ENCODE peak calls at places on chromosomes 13 and 19, in ten cellular contexts. One of them, this sample, is unnamed.

GRCh38 chr19:32624410-32624809 is 43.4 kb downstream of the PDCD5 start:
- DNase-seq in mesendoderm: no peak
- DNase-seq in cardiac muscle cell: peak; percentile 56
- DNase-seq in PC-3: no peak
- DNase-seq in brain microvascular endothelial cell: no peak
- DNase-seq in substantia nigra: no peak
- DNase-seq in RWPE1: no peak
- DNase-seq in CD4-positive, alpha-beta T cell: no peak
- DNase-seq in left ventricle myocardium inferior: no peak
- DNase-seq in colonic mucosa: no peak
- DNase-seq in this sample: no peak

GRCh38 chr19:1592755-1593628 is at the start of gene MBD3:
- DNase-seq in mesendoderm: peak; percentile 94
- DNase-seq in cardiac muscle cell: peak; percentile 96
- DNase-seq in PC-3: peak; percentile 92
- DNase-seq in brain microvascular endothelial cell: peak; percentile 73
- DNase-seq in substantia nigra: peak; percentile 83
- DNase-seq in RWPE1: peak; percentile 95
- DNase-seq in CD4-positive, alpha-beta T cell: peak; percentile 72
- DNase-seq in left ventricle myocardium inferior: peak; percentile 93
- DNase-seq in colonic mucosa: peak; percentile 93
- DNase-seq in this sample: peak; percentile 79

GRCh38 chr13:22210134-22210930 is 539.5 kb downstream of the FGF9 start:
- DNase-seq in mesendoderm: peak; percentile 62
- DNase-seq in cardiac muscle cell: no peak
- DNase-seq in PC-3: no peak
- DNase-seq in brain microvascular endothelial cell: no peak
- DNase-seq in substantia nigra: no peak
- DNase-seq in RWPE1: no peak
- DNase-seq in CD4-positive, alpha-beta T cell: no peak
- DNase-seq in left ventricle myocardium inferior: no peak
- DNase-seq in colonic mucosa: no peak
- DNase-seq in this sample: no peak

GRCh38 chr13:27228131-27228530 is 23.2 kb upstream of the RPL21 start:
- DNase-seq in mesendoderm: no peak
- DNase-seq in cardiac muscle cell: no peak
- DNase-seq in PC-3: no peak
- DNase-seq in brain microvascular endothelial cell: no peak
- DNase-seq in substantia nigra: no peak
- DNase-seq in RWPE1: no peak
- DNase-seq in CD4-positive, alpha-beta T cell: no peak
- DNase-seq in left ventricle myocardium inferior: no peak
- DNase-seq in colonic mucosa: no peak
- DNase-seq in this sample: no peak

GRCh38 chr13:67238277-67238859 is 8.2 kb upstream of the PCDH9 start:
- DNase-seq in mesendoderm: peak; percentile 13
- DNase-seq in cardiac muscle cell: peak; percentile 55
- DNase-seq in PC-3: peak; percentile 63
- DNase-seq in brain microvascular endothelial cell: no peak
- DNase-seq in substantia nigra: no peak
- DNase-seq in RWPE1: peak; percentile 5
- DNase-seq in CD4-positive, alpha-beta T cell: no peak
- DNase-seq in left ventricle myocardium inferior: no peak
- DNase-seq in colonic mucosa: no peak
- DNase-seq in this sample: no peak

GRCh38 chr19:14516746-14517438 is 1.3 kb downstream of the DNAJB1 start:
- DNase-seq in mesendoderm: no peak
- DNase-seq in cardiac muscle cell: no peak
- DNase-seq in PC-3: no peak
- DNase-seq in brain microvascular endothelial cell: no peak
- DNase-seq in substantia nigra: peak; percentile 56
- DNase-seq in RWPE1: no peak
- DNase-seq in CD4-positive, alpha-beta T cell: no peak
- DNase-seq in left ventricle myocardium inferior: no peak
- DNase-seq in colonic mucosa: peak; percentile 63
- DNase-seq in this sample: no peak

GRCh38 chr19:58022283-58022660 is 11.6 kb upstream of the ZSCAN1 start:
- DNase-seq in mesendoderm: no peak
- DNase-seq in cardiac muscle cell: no peak
- DNase-seq in PC-3: no peak
- DNase-seq in brain microvascular endothelial cell: no peak
- DNase-seq in substantia nigra: no peak
- DNase-seq in RWPE1: no peak
- DNase-seq in CD4-positive, alpha-beta T cell: no peak
- DNase-seq in left ventricle myocardium inferior: no peak
- DNase-seq in colonic mucosa: no peak
- DNase-seq in this sample: no peak

GRCh38 chr19:19662866-19663291 is 597 bp downstream of the ATP13A1 start:
- DNase-seq in mesendoderm: peak; percentile 43
- DNase-seq in cardiac muscle cell: peak; percentile 12
- DNase-seq in PC-3: no peak
- DNase-seq in brain microvascular endothelial cell: no peak
- DNase-seq in substantia nigra: no peak
- DNase-seq in RWPE1: no peak
- DNase-seq in CD4-positive, alpha-beta T cell: no peak
- DNase-seq in left ventricle myocardium inferior: peak; percentile 34
- DNase-seq in colonic mucosa: peak; percentile 72
- DNase-seq in this sample: no peak

GRCh38 chr19:5073153-5073844 is 104.4 kb downstream of the KDM4B start:
- DNase-seq in mesendoderm: no peak
- DNase-seq in cardiac muscle cell: no peak
- DNase-seq in PC-3: no peak
- DNase-seq in brain microvascular endothelial cell: no peak
- DNase-seq in substantia nigra: no peak
- DNase-seq in RWPE1: no peak
- DNase-seq in CD4-positive, alpha-beta T cell: no peak
- DNase-seq in left ventricle myocardium inferior: no peak
- DNase-seq in colonic mucosa: no peak
- DNase-seq in this sample: no peak

GRCh38 chr13:49559006-49559405 is 26.4 kb downstream of the RCBTB1 start:
- DNase-seq in mesendoderm: no peak
- DNase-seq in cardiac muscle cell: no peak
- DNase-seq in PC-3: no peak
- DNase-seq in brain microvascular endothelial cell: no peak
- DNase-seq in substantia nigra: no peak
- DNase-seq in RWPE1: no peak
- DNase-seq in CD4-positive, alpha-beta T cell: no peak
- DNase-seq in left ventricle myocardium inferior: no peak
- DNase-seq in colonic mucosa: no peak
- DNase-seq in this sample: no peak

GRCh38 chr13:49441846-49442245 is 2.0 kb downstream of the CAB39L start:
- DNase-seq in mesendoderm: no peak
- DNase-seq in cardiac muscle cell: peak; percentile 21
- DNase-seq in PC-3: peak; percentile 63
- DNase-seq in brain microvascular endothelial cell: no peak
- DNase-seq in substantia nigra: no peak
- DNase-seq in RWPE1: no peak
- DNase-seq in CD4-positive, alpha-beta T cell: no peak
- DNase-seq in left ventricle myocardium inferior: no peak
- DNase-seq in colonic mucosa: no peak
- DNase-seq in this sample: no peak

GRCh38 chr19:11370744-11371143 is 3.7 kb upstream of the SWSAP1 start:
- DNase-seq in mesendoderm: no peak
- DNase-seq in cardiac muscle cell: no peak
- DNase-seq in PC-3: no peak
- DNase-seq in brain microvascular endothelial cell: no peak
- DNase-seq in substantia nigra: no peak
- DNase-seq in RWPE1: no peak
- DNase-seq in CD4-positive, alpha-beta T cell: no peak
- DNase-seq in left ventricle myocardium inferior: no peak
- DNase-seq in colonic mucosa: no peak
- DNase-seq in this sample: no peak

GRCh38 chr13:112899618-112900600 is 69.1 kb upstream of the MCF2L start:
- DNase-seq in mesendoderm: no peak
- DNase-seq in cardiac muscle cell: no peak
- DNase-seq in PC-3: no peak
- DNase-seq in brain microvascular endothelial cell: no peak
- DNase-seq in substantia nigra: no peak
- DNase-seq in RWPE1: no peak
- DNase-seq in CD4-positive, alpha-beta T cell: no peak
- DNase-seq in left ventricle myocardium inferior: peak; percentile 9
- DNase-seq in colonic mucosa: no peak
- DNase-seq in this sample: no peak

GRCh38 chr13:32047088-32047487 is 15.5 kb downstream of the FRY start:
- DNase-seq in mesendoderm: no peak
- DNase-seq in cardiac muscle cell: no peak
- DNase-seq in PC-3: no peak
- DNase-seq in brain microvascular endothelial cell: no peak
- DNase-seq in substantia nigra: no peak
- DNase-seq in RWPE1: no peak
- DNase-seq in CD4-positive, alpha-beta T cell: no peak
- DNase-seq in left ventricle myocardium inferior: no peak
- DNase-seq in colonic mucosa: no peak
- DNase-seq in this sample: no peak

DNA sequence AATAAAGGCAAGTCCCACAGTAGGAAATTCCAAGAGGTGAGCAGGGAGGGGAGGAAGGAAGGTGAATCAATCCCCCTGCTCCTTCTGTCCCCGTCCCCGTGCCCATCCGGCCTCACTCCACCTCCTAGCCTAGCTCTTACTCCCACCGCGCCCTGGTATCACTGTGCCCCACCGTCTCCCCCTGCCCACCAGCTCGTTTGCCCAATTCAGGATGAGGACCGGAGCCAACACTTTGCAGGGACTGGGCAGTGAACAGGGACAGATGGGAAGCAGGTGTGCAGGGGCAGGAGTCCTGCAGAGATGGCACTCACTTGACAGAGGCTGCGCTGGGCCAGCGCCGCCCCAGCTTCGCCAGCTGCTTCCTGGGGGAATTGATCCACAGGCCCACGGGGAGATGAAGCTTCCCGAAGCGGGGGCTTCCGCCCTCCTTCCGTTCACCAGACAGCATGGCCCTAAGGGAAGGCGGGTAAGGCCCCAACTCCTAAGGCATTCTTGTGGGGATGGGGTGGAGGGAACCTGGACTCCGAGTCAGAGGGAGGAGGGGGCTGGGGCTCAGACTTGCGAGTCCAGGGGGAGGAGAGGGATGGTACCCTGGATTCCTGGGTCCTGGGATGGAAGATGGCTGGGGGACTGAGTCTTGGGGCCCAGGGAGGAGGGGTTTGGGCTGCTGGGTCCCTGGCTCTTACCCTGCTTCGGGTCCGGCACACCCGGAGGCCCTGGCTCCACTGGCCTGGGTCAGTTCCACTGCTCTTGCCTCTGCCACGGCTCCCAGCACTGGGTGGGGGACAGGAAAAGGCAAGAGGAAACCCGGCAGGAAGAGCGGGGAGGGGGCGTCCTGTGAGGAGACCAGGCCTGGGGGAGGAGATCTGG is at the start of gene RASIP1:
- DNase-seq in mesendoderm: no peak
- DNase-seq in cardiac muscle cell: no peak
- DNase-seq in PC-3: no peak
- DNase-seq in brain microvascular endothelial cell: no peak
- DNase-seq in substantia nigra: no peak
- DNase-seq in RWPE1: no peak
- DNase-seq in CD4-positive, alpha-beta T cell: no peak
- DNase-seq in left ventricle myocardium inferior: peak; percentile 68
- DNase-seq in colonic mucosa: no peak
- DNase-seq in this sample: no peak
- H3K27ac ChIP-seq in mesendoderm: no peak within 1 kb of the TSS
- H3K27ac ChIP-seq in cardiac muscle cell: no peak within 1 kb of the TSS
- H3K27ac ChIP-seq in PC-3: no peak within 1 kb of the TSS
- H3K27ac ChIP-seq in brain microvascular endothelial cell: no peak within 1 kb of the TSS
- H3K27ac ChIP-seq in substantia nigra: peak within 1 kb of the TSS; percentile 49
- H3K27ac ChIP-seq in RWPE1: peak within 1 kb of the TSS; percentile 80
- H3K27ac ChIP-seq in CD4-positive, alpha-beta T cell: no peak within 1 kb of the TSS
- H3K27ac ChIP-seq in left ventricle myocardium inferior: peak within 1 kb of the TSS; percentile 92
- H3K27ac ChIP-seq in colonic mucosa: no peak within 1 kb of the TSS
- H3K27ac ChIP-seq in this sample: peak within 1 kb of the TSS; percentile 73

DNA sequence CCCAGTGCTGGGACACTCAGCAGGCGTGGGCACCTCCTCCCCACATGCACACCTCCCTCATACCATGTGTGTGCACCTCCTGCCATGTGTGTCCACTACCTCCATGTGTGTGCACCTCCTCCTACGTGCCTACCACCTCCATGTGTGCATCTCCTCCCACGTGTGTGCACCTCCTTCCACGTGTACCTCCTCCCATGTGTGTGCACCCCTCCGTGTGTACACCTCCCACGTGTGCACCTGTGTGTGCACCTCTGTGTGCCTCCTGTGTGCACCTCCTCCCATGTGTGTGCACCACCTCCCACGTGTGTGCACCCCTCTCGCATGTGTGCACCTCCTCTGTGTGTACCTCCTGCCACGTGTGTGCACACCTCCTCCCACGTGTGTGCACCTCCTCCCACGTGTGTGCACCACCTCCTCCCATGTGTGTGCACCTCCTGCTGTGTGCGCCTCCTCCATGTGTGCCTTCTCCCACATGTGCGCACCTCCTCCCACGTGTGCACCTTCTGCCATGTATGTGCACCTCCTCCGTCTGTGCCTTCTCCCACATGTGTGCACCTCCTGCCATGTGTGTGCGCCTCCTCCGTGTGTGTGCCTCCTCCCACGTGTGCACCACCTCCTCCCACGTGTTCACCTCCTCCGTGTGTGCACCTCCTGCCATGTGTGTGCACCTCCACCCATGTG is 6.1 kb upstream of the C13orf46 start:
- DNase-seq in mesendoderm: no peak
- DNase-seq in cardiac muscle cell: no peak
- DNase-seq in PC-3: no peak
- DNase-seq in brain microvascular endothelial cell: no peak
- DNase-seq in substantia nigra: no peak
- DNase-seq in RWPE1: no peak
- DNase-seq in CD4-positive, alpha-beta T cell: no peak
- DNase-seq in left ventricle myocardium inferior: no peak
- DNase-seq in colonic mucosa: no peak
- DNase-seq in this sample: no peak
- H3K27ac ChIP-seq in mesendoderm: no peak overlapping the region
- H3K27ac ChIP-seq in cardiac muscle cell: no peak overlapping the region
- H3K27ac ChIP-seq in PC-3: no peak overlapping the region
- H3K27ac ChIP-seq in brain microvascular endothelial cell: no peak overlapping the region
- H3K27ac ChIP-seq in substantia nigra: no peak overlapping the region
- H3K27ac ChIP-seq in RWPE1: peak overlapping the region; percentile 76
- H3K27ac ChIP-seq in CD4-positive, alpha-beta T cell: no peak overlapping the region
- H3K27ac ChIP-seq in left ventricle myocardium inferior: no peak overlapping the region
- H3K27ac ChIP-seq in colonic mucosa: no peak overlapping the region
- H3K27ac ChIP-seq in this sample: no peak overlapping the region

GRCh38 chr19:6476896-6477431 is 4.6 kb downstream of the DENND1C start:
- DNase-seq in mesendoderm: no peak
- DNase-seq in cardiac muscle cell: no peak
- DNase-seq in PC-3: no peak
- DNase-seq in brain microvascular endothelial cell: no peak
- DNase-seq in substantia nigra: no peak
- DNase-seq in RWPE1: no peak
- DNase-seq in CD4-positive, alpha-beta T cell: no peak
- DNase-seq in left ventricle myocardium inferior: no peak
- DNase-seq in colonic mucosa: no peak
- DNase-seq in this sample: no peak
- H3K27ac ChIP-seq in mesendoderm: no peak overlapping the region
- H3K27ac ChIP-seq in cardiac muscle cell: no peak overlapping the region
- H3K27ac ChIP-seq in PC-3: no peak overlapping the region
- H3K27ac ChIP-seq in brain microvascular endothelial cell: no peak overlapping the region
- H3K27ac ChIP-seq in substantia nigra: no peak overlapping the region
- H3K27ac ChIP-seq in RWPE1: no peak overlapping the region
- H3K27ac ChIP-seq in CD4-positive, alpha-beta T cell: no peak overlapping the region
- H3K27ac ChIP-seq in left ventricle myocardium inferior: no peak overlapping the region
- H3K27ac ChIP-seq in colonic mucosa: no peak overlapping the region
- H3K27ac ChIP-seq in this sample: no peak overlapping the region

DNA sequence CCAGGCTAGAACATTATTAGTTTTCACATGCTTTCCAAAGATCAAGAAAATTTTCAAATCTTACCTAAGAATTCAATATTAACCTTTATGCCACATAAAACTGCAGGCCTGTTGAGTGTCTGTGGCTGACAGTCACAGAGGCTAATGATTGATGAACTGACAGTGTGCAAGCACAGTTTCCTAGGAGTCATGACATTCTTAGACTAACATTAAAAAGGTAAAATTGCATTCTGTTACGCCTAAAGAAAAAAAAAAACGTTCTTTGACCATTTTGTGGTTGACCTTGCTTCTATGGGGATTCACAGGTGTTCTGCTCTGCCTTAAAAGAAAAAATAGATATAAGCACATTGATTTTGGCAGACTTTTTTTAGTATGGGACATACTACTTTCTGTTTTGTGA is 1776.2 kb downstream of the PCDH9 start:
- DNase-seq in mesendoderm: no peak
- DNase-seq in cardiac muscle cell: no peak
- DNase-seq in PC-3: no peak
- DNase-seq in brain microvascular endothelial cell: no peak
- DNase-seq in substantia nigra: no peak
- DNase-seq in RWPE1: no peak
- DNase-seq in CD4-positive, alpha-beta T cell: no peak
- DNase-seq in left ventricle myocardium inferior: no peak
- DNase-seq in colonic mucosa: no peak
- DNase-seq in this sample: no peak
- H3K27ac ChIP-seq in mesendoderm: no peak overlapping the region
- H3K27ac ChIP-seq in cardiac muscle cell: no peak overlapping the region
- H3K27ac ChIP-seq in PC-3: no peak overlapping the region
- H3K27ac ChIP-seq in brain microvascular endothelial cell: no peak overlapping the region
- H3K27ac ChIP-seq in substantia nigra: no peak overlapping the region
- H3K27ac ChIP-seq in RWPE1: no peak overlapping the region
- H3K27ac ChIP-seq in CD4-positive, alpha-beta T cell: no peak overlapping the region
- H3K27ac ChIP-seq in left ventricle myocardium inferior: no peak overlapping the region
- H3K27ac ChIP-seq in colonic mucosa: no peak overlapping the region
- H3K27ac ChIP-seq in this sample: no peak overlapping the region